ENCODE peak calls at places on chromosomes 13 and 19, in nine cellular contexts. O is ovary, M is AG09319, T is fibroblast of mammary gland, R is EH, U is HS-27A, G is left ventricle myocardium superior, C is Peyer's patch, Q is caudate nucleus. S is an unnamed sample.

GRCh38 chr13:66071018-66071417 is 1159.1 kb downstream of the PCDH9 start:
- DNase-seq in M (no peak), Q (no peak), G (no peak), O (no peak), U (no peak), C (no peak), R (no peak), T (no peak), S (no peak)

GRCh38 chr19:15992014-15992413 is 43.2 kb downstream of the OR10H4 start:
- DNase-seq in R (no peak), O (no peak), G (no peak), U (no peak), T (no peak), Q (no peak), M (no peak), C (no peak), S (no peak)

GRCh38 chr19:10352764-10353671 is 13.6 kb upstream of the ICAM3 start:
- DNase-seq in U (no peak), M (no peak), T (peak; percentile 40), R (no peak), O (peak; percentile 93), C (no peak), G (peak; percentile 87), Q (no peak), S (no peak)

GRCh38 chr13:99893567-99893966 is 78.0 kb downstream of the ZIC5 start:
- DNase-seq in C (no peak), T (no peak), O (no peak), G (no peak), R (no peak), Q (no peak), M (no peak), U (no peak), S (no peak)

GRCh38 chr19:11373166-11373884 is 1.1 kb upstream of the SWSAP1 start:
- DNase-seq in Q (peak; percentile 70), U (no peak), O (no peak), T (no peak), G (no peak), M (no peak), C (no peak), R (peak; percentile 32), S (no peak)

GRCh38 chr13:90502762-90503161 is 844.7 kb upstream of the MIR17HG start:
- DNase-seq in G (no peak), U (no peak), O (no peak), T (no peak), C (no peak), R (no peak), Q (no peak), M (no peak), S (no peak)

GRCh38 chr13:109783447-109783814 is 3.0 kb downstream of the IRS2 start:
- DNase-seq in M (no peak), U (no peak), G (no peak), O (peak; percentile 58), T (no peak), C (no peak), Q (no peak), R (no peak), S (no peak)

GRCh38 chr19:6590458-6591319 is at the start of gene CD70:
- DNase-seq in U (no peak), O (no peak), T (no peak), C (peak; percentile 50), Q (no peak), M (no peak), R (no peak), G (no peak), S (no peak)

GRCh38 chr19:934865-935422 is 9.1 kb downstream of the ARID3A start:
- DNase-seq in U (no peak), T (peak; percentile 48), O (peak; percentile 94), C (no peak), R (peak; percentile 67), G (peak; percentile 93), Q (peak; percentile 20), M (no peak), S (peak; percentile 95)

GRCh38 chr19:33551676-33552075 is 30.1 kb upstream of the PEPD start:
- DNase-seq in R (no peak), O (peak; percentile 13), M (no peak), C (no peak), G (no peak), Q (no peak), T (no peak), U (no peak), S (no peak)

GRCh38 chr19:39411006-39411831 is 1.2 kb upstream of the PLEKHG2 start:
- DNase-seq in R (peak; percentile 52), G (no peak), T (peak; percentile 80), C (peak; percentile 50), O (peak; percentile 65), Q (no peak), M (peak; percentile 67), U (no peak), S (no peak)

GRCh38 chr19:3692141-3693029 is 7.9 kb downstream of the PIP5K1C start:
- DNase-seq in C (no peak), Q (no peak), M (no peak), G (no peak), U (no peak), T (no peak), O (peak; percentile 50), R (no peak), S (no peak)

GRCh38 chr19:18464646-18465045 is 26.7 kb upstream of the ISYNA1 start:
- DNase-seq in R (peak; percentile 93), G (peak; percentile 84), O (peak; percentile 82), C (peak; percentile 22), U (no peak), M (peak; percentile 91), T (peak; percentile 92), Q (peak; percentile 83), S (peak; percentile 99)

GRCh38 chr19:49403404-49404187 is 15.5 kb downstream of the KASH5 start:
- DNase-seq in M (no peak), O (no peak), R (no peak), C (no peak), G (no peak), U (no peak), T (no peak), Q (no peak), S (no peak)

GRCh38 chr13:20190481-20191310 is 2.0 kb downstream of the GJB2 start:
- DNase-seq in Q (no peak), M (no peak), T (peak; percentile 94), O (no peak), G (no peak), C (no peak), R (peak; percentile 58), U (no peak), S (no peak)

GRCh38 chr13:33312150-33312908 is 26.8 kb upstream of the STARD13 start:
- DNase-seq in G (no peak), U (no peak), Q (no peak), T (peak; percentile 43), R (peak; percentile 43), M (no peak), O (no peak), C (no peak), S (no peak)

GRCh38 chr13:83065136-83065535 is 817.1 kb downstream of the SLITRK1 start:
- DNase-seq in R (peak; percentile 80), C (no peak), G (no peak), T (peak; percentile 95), U (no peak), M (peak; percentile 49), Q (no peak), O (peak; percentile 59), S (peak; percentile 82)

GRCh38 chr19:32317045-32317444 is 28.4 kb upstream of the ZNF507 start:
- DNase-seq in T (no peak), O (no peak), G (no peak), U (no peak), M (no peak), R (no peak), C (no peak), Q (no peak), S (no peak)

GRCh38 chr19:35468637-35469036 is 20.6 kb downstream of the FFAR2 start:
- DNase-seq in M (no peak), G (peak; percentile 37), T (peak; percentile 33), Q (no peak), O (peak; percentile 46), C (peak; percentile 59), U (no peak), R (peak; percentile 25), S (peak; percentile 22)